ENCODE peak calls at places on chromosomes 11 and 22, in seven cellular contexts. Q is K562, I is HepG2, Z is breast epithelium, F is heart left ventricle, W is body of pancreas, O is A549. B is an unnamed sample. For H3K9me3, the result is how much of the 10 kb centered on the place peaks cover.

GRCh38 chr22:42562282-42562681 is 8.5 kb downstream of the SERHL2 start:
- DNase-seq in Q (no peak), I (peak), Z (no peak), F (no peak), W (no peak), O (no peak), B (peak)

GRCh38 chr11:45662665-45663485 is 2.5 kb downstream of the CHST1 start:
- DNase-seq in Q (peak), I (peak), Z (no peak), F (no peak), W (no peak), O (peak), B (no peak)

GRCh38 chr22:19631899-19632670 is 82.2 kb upstream of the SEPTIN5 start:
- DNase-seq in Q (peak), I (peak), Z (no peak), F (no peak), W (peak), O (peak), B (no peak)

GRCh38 chr22:21942407-21942895 is 10.2 kb downstream of the PPM1F start:
- DNase-seq in Q (no peak), I (no peak), Z (peak), F (peak), W (peak), O (peak), B (no peak)

GRCh38 chr22:19730662-19731360 is 7.5 kb downstream of the GP1BB start:
- DNase-seq in Q (peak), I (peak), Z (peak), F (peak), W (peak), O (peak), B (peak)

GRCh38 chr11:86688398-86689179 is 16.2 kb upstream of the ME3 start:
- DNase-seq in Q (no peak), I (no peak), Z (no peak), F (no peak), W (no peak), O (no peak), B (no peak)

GRCh38 chr11:65389294-65389980 is 3.0 kb downstream of the FRMD8 start:
- DNase-seq in Q (no peak), I (no peak), Z (no peak), F (no peak), W (no peak), O (no peak), B (no peak)

GRCh38 chr22:46057206-46057605 is 80.2 kb upstream of the WNT7B start:
- DNase-seq in Q (no peak), I (no peak), Z (peak), F (peak), W (peak), O (no peak), B (peak)

GRCh38 chr11:118938491-118939411 is 13.0 kb upstream of the BCL9L start:
- DNase-seq in Q (no peak), I (peak), Z (no peak), F (no peak), W (no peak), O (no peak), B (no peak)

GRCh38 chr11:95443386-95443785 is 212.4 kb upstream of the SESN3 start:
- DNase-seq in Q (peak), I (peak), Z (no peak), F (no peak), W (no peak), O (no peak), B (no peak)

GRCh38 chr11:19658344-19658743 is 54.3 kb upstream of the NAV2 start:
- DNase-seq in Q (no peak), I (no peak), Z (no peak), F (no peak), W (no peak), O (no peak), B (no peak)

GRCh38 chr11:68990995-68991780 is 10.4 kb upstream of the MRGPRD start:
- DNase-seq in Q (no peak), I (no peak), Z (no peak), F (no peak), W (no peak), O (no peak), B (no peak)

GRCh38 chr11:36160115-36160514 is 129.1 kb downstream of the COMMD9 start:
- DNase-seq in Q (no peak), I (no peak), Z (no peak), F (peak), W (no peak), O (no peak), B (peak)

GRCh38 chr11:45333506-45333971 is 47.4 kb upstream of the SYT13 start:
- DNase-seq in Q (peak), I (peak), Z (no peak), F (peak), W (peak), O (peak), B (peak)

GRCh38 chr22:32836286-32836859 is 34.9 kb downstream of the TIMP3 start:
- DNase-seq in Q (peak), I (peak), Z (no peak), F (no peak), W (no peak), O (peak), B (no peak)

GRCh38 chr22:23305321-23305910 is 125.1 kb downstream of the BCR start:
- DNase-seq in Q (no peak), I (no peak), Z (no peak), F (no peak), W (no peak), O (no peak), B (peak)

GRCh38 chr11:57311109-57311936 is 13.4 kb downstream of the TNKS1BP1 start:
- DNase-seq in Q (peak), I (peak), Z (peak), F (peak), W (peak), O (peak), B (peak)

GRCh38 chr11:68685656-68686380 is 1.5 kb downstream of the GAL start:
- DNase-seq in Q (no peak), I (no peak), Z (no peak), F (no peak), W (no peak), O (no peak), B (no peak)

GRCh38 chr11:28512143-28512756 is 404.1 kb downstream of the METTL15 start:
- DNase-seq in Q (no peak), I (no peak), Z (no peak), F (no peak), W (no peak), O (no peak), B (no peak)

GRCh38 chr11:1854949-1855885 is 2.3 kb downstream of the LSP1 start:
- DNase-seq in Q (no peak), I (no peak), Z (no peak), F (no peak), W (no peak), O (no peak), B (no peak)

GRCh38 chr11:94539420-94539819 is 4.3 kb upstream of the FUT4 start:
- DNase-seq in Q (no peak), I (no peak), Z (no peak), F (no peak), W (peak), O (no peak), B (no peak)

GRCh38 chr22:21055880-21056319 is 10.2 kb downstream of the LRRC74B start:
- DNase-seq in Q (peak), I (no peak), Z (no peak), F (no peak), W (no peak), O (no peak), B (no peak)

GRCh38 chr11:36033082-36033751 is 89.4 kb downstream of the LDLRAD3 start:
- DNase-seq in Q (no peak), I (no peak), Z (no peak), F (no peak), W (no peak), O (no peak), B (no peak)

GRCh38 chr22:32660292-32660691 is 141.2 kb upstream of the TIMP3 start:
- DNase-seq in Q (peak), I (peak), Z (no peak), F (peak), W (peak), O (peak), B (peak)

GRCh38 chr11:19867064-19867463 is 154.4 kb downstream of the NAV2 start:
- DNase-seq in Q (no peak), I (no peak), Z (no peak), F (no peak), W (no peak), O (no peak), B (no peak)

GRCh38 chr22:24244144-24244787 is 616 bp downstream of the GGT5 start:
- DNase-seq in Q (no peak), I (no peak), Z (peak), F (peak), W (no peak), O (no peak), B (peak)

GRCh38 chr11:86592659-86593451 is 79.6 kb downstream of the ME3 start:
- DNase-seq in Q (peak), I (peak), Z (peak), F (peak), W (peak), O (peak), B (peak)

GRCh38 chr22:38937541-38937940 is 19.9 kb upstream of the APOBEC3A start:
- DNase-seq in Q (no peak), I (no peak), Z (no peak), F (no peak), W (peak), O (no peak), B (no peak)

GRCh38 chr11:78742430-78742829 is 167.8 kb upstream of the NARS2 start:
- DNase-seq in Q (no peak), I (no peak), Z (peak), F (peak), W (peak), O (no peak), B (no peak)

GRCh38 chr11:37973926-37974325 is 1375.9 kb upstream of the RAG2 start:
- DNase-seq in Q (no peak), I (no peak), Z (no peak), F (no peak), W (no peak), O (no peak), B (no peak)

GRCh38 chr22:48600171-48600570 is 1227.5 kb downstream of the BRD1 start:
- DNase-seq in Q (no peak), I (no peak), Z (no peak), F (no peak), W (no peak), O (no peak), B (no peak)

GRCh38 chr22:48602805-48603518 is 1224.7 kb downstream of the BRD1 start:
- DNase-seq in Q (no peak), I (no peak), Z (no peak), F (no peak), W (no peak), O (no peak), B (no peak)

GRCh38 chr22:48603621-48604320 is 1223.9 kb downstream of the BRD1 start:
- DNase-seq in Q (no peak), I (no peak), Z (no peak), F (no peak), W (no peak), O (no peak), B (no peak)

GRCh38 chr22:48599346-48599745 is 1228.3 kb downstream of the BRD1 start:
- DNase-seq in Q (no peak), I (no peak), Z (no peak), F (no peak), W (no peak), O (no peak), B (no peak)

GRCh38 chr22:48600681-48601080 is 1227.0 kb downstream of the BRD1 start:
- DNase-seq in Q (no peak), I (no peak), Z (no peak), F (no peak), W (no peak), O (no peak), B (no peak)
- H3K9me3 ChIP-seq in Q (under half), I (under half), Z (under half), F (under half), W (under half), O (under half), B (under half)

DNA sequence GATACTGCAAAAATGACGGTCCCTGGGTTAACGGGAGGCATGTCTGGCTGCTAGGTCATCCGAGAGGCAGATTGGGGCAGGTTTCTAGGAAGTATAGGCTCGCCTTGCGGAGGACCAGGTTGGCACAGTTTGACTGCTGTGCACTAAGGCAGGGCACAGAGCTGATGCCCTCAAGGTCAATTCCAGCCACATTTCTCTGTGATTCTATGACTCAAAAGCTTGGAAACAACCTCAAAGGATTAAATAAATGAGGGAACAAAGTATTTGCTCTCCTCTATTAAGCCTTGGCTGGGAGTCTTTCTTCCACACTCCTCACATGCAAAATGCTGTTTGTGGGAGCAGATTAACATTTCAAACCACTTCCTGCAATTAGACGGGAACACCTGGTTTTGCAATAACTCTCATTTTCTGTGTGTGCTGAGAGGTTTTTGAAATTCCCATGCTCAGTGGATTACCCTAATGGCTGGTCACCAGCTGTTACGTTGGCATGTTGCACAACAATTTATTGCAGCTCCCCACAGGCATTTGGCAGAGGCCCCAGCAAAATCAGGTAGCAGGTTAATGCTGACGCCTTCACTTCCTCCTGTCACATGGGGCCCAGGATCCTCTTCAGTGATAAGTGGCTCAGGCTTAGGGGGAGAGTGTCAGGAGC is 61.0 kb upstream of the PLET1 start:
- DNase-seq in Q (no peak), I (peak), Z (peak), F (peak), W (peak), O (no peak), B (no peak)
- TF ChIP-seq POLR2A in Q (no peak), I (no peak), Z (no peak), F (no peak), W (no peak), O (no peak), B (no peak)

GRCh38 chr22:33848251-33848650 is 72.0 kb downstream of the LARGE1 start:
- DNase-seq in Q (no peak), I (no peak), Z (no peak), F (no peak), W (no peak), O (no peak), B (no peak)
- H3K9me3 ChIP-seq in Q (under half), I (under half), Z (under half), F (under half), W (under half), O (under half), B (under half)

GRCh38 chr11:132200303-132200936 is 830.0 kb downstream of the NTM start:
- DNase-seq in Q (no peak), I (no peak), Z (no peak), F (no peak), W (no peak), O (no peak), B (no peak)

GRCh38 chr11:132205006-132205405 is 834.6 kb downstream of the NTM start:
- DNase-seq in Q (no peak), I (no peak), Z (no peak), F (no peak), W (no peak), O (no peak), B (no peak)

GRCh38 chr11:132205496-132205895 is 835.1 kb downstream of the NTM start:
- DNase-seq in Q (no peak), I (no peak), Z (no peak), F (no peak), W (no peak), O (no peak), B (no peak)

GRCh38 chr11:132206993-132207392 is 836.6 kb downstream of the NTM start:
- DNase-seq in Q (no peak), I (no peak), Z (no peak), F (no peak), W (no peak), O (no peak), B (no peak)

DNA sequence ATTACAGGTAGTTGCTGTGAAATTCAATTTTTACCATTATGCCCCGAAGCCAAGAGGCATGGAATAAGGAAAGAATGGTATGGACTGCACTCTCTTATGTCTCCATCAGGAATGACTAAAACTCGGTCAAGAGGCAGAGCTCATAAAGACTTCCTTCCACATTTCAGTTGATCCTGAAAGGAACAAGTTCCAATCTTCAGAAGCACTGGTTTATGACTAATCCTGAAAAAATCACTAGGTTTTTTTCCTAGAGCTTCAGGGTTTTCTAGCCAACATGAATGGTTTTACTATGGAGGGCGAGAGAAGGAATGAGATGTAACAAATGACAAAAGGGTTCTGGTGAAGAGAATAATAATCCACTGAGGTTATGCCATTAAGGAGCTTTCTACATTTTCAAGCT is 832.2 kb downstream of the NTM start:
- DNase-seq in Q (no peak), I (no peak), Z (no peak), F (no peak), W (no peak), O (no peak), B (no peak)
- TF ChIP-seq POLR2A in Q (no peak), I (no peak), Z (no peak), F (no peak), W (no peak), O (no peak), B (no peak)

GRCh38 chr11:50030193-50030592 is 2.5 kb upstream of the OR4C45 start:
- DNase-seq in Q (no peak), I (no peak), Z (no peak), F (no peak), W (no peak), O (no peak), B (no peak)

GRCh38 chr11:50037282-50037681 is 4.6 kb downstream of the OR4C45 start:
- DNase-seq in Q (no peak), I (no peak), Z (no peak), F (no peak), W (no peak), O (no peak), B (no peak)

GRCh38 chr11:50032574-50032973 is at the start of gene OR4C45:
- DNase-seq in Q (no peak), I (no peak), Z (no peak), F (no peak), W (no peak), O (no peak), B (no peak)
- H3K9me3 ChIP-seq in Q (under half), I (under half), Z (under half), F (under half), W (under half), O (under half), B (under half)

DNA sequence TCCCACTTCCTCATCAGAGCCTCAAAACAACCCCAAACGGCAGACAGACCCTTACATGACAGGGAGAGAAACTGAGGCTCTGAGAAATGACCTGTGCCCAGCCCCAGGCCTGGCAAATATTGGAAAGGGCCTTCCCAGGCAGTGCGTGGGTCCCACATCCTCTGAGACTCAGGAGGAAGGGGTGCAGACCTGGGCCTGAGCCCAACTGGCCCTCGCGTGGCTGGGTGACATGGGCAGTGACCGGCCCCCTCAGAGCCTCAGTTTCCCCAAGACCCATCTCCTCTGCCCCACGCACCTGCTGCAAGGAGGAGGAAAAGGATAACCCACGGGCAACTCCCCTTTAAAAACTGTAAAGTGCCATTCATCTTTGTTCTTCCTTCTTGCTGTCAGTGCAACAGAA is 35.6 kb downstream of the ELFN2 start:
- DNase-seq in Q (no peak), I (no peak), Z (no peak), F (no peak), W (no peak), O (no peak), B (no peak)
- TF ChIP-seq POLR2A in Q (no peak), I (no peak), Z (no peak), F (no peak), W (no peak), O (no peak), B (no peak)

DNA sequence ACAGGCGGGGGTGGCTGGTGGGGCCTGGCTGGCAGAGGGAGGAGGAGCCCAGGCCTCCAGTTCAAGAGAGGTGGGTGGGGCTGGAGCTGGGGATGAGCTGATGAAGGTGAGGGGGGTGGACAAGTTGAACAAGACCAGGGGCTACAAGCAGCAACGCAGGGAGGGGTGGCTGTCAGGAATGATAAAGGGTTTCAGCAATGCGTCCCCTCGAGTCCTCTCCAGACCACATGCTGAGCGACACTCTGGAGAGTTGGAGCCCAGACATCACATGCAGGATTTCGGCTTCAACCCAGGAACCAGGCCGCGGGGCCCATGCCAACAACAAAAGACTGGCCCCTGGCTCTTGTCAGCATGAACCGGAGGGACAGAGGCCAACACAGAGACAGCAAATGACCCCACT is 480.3 kb downstream of the BRD1 start:
- DNase-seq in Q (no peak), I (no peak), Z (no peak), F (no peak), W (no peak), O (no peak), B (no peak)
- H3K9me3 ChIP-seq in Q (under half), I (under half), Z (under half), F (under half), W (under half), O (under half), B (under half)